ENCODE peak calls at places on chromosomes 7 and 10, in eight cellular contexts. K is bronchial epithelial cell; G is retina; A is endodermal cell; X is central memory CD4-positive, alpha-beta T cell; Y is iris pigment epithelial cell; O is non-pigmented ciliary epithelial cell; E is omental fat pad. W is an unnamed sample.

GRCh38 chr7:29319719-29320521 is 125.3 kb downstream of the CHN2 start:
- DNase-seq in G (peak), O (no peak), Y (no peak), X (no peak), A (peak), E (no peak), K (no peak), W (no peak)

GRCh38 chr10:86311176-86311575 is 55.4 kb downstream of the GRID1 start:
- DNase-seq in X (no peak), G (no peak), O (no peak), A (peak), K (no peak), E (no peak), Y (no peak), W (no peak)

GRCh38 chr10:79930267-79930666 is 18.6 kb downstream of the SFTPD start:
- DNase-seq in O (no peak), A (peak), Y (no peak), K (no peak), G (no peak), X (no peak), E (no peak), W (no peak)

GRCh38 chr10:84298077-84298476 is 30.3 kb upstream of the CCSER2 start:
- DNase-seq in X (no peak), K (no peak), Y (no peak), G (no peak), E (no peak), O (no peak), A (no peak), W (no peak)

GRCh38 chr10:118278649-118279048 is 63.5 kb downstream of the FAM204A start:
- DNase-seq in O (no peak), G (no peak), K (peak), X (no peak), E (no peak), A (no peak), Y (peak), W (peak)

GRCh38 chr7:20991544-20991943 is 204.9 kb upstream of the SP8 start:
- DNase-seq in G (no peak), A (peak), Y (no peak), K (peak), E (no peak), O (no peak), X (no peak), W (peak)

GRCh38 chr7:13946181-13946580 is 43.3 kb downstream of the ETV1 start:
- DNase-seq in E (no peak), G (no peak), Y (peak), O (peak), X (no peak), K (no peak), A (no peak), W (no peak)

GRCh38 chr7:112018305-112019030 is 187.7 kb downstream of the DOCK4 start:
- DNase-seq in Y (no peak), O (no peak), X (no peak), G (no peak), A (no peak), K (no peak), E (no peak), W (no peak)

GRCh38 chr7:50307368-50308012 is 3.0 kb downstream of the IKZF1 start:
- DNase-seq in G (no peak), X (peak), O (no peak), K (no peak), Y (no peak), A (no peak), E (no peak), W (no peak)

GRCh38 chr7:81333536-81333935 is 414.7 kb upstream of the SEMA3C start:
- DNase-seq in A (no peak), O (no peak), K (no peak), G (no peak), X (no peak), Y (no peak), E (no peak), W (no peak)

GRCh38 chr10:98391065-98391464 is 23.9 kb downstream of the PYROXD2 start:
- DNase-seq in A (no peak), G (no peak), X (no peak), Y (no peak), O (no peak), K (no peak), E (no peak), W (no peak)

GRCh38 chr10:69409968-69410367 is 6.8 kb downstream of the TACR2 start:
- DNase-seq in G (no peak), A (no peak), O (no peak), E (no peak), Y (no peak), K (no peak), X (no peak), W (no peak)

GRCh38 chr10:132076578-132077081 is 10.9 kb downstream of the JAKMIP3 start:
- DNase-seq in X (no peak), Y (no peak), E (no peak), G (no peak), O (no peak), A (peak), K (no peak), W (no peak)

GRCh38 chr10:85618841-85619240 is 747.8 kb downstream of the GRID1 start:
- DNase-seq in A (peak), E (no peak), K (no peak), G (no peak), X (no peak), Y (no peak), O (no peak), W (no peak)

GRCh38 chr7:102064361-102065025 is 222.2 kb upstream of the SH2B2 start:
- DNase-seq in X (no peak), G (no peak), Y (peak), E (no peak), K (peak), O (no peak), A (peak), W (peak)

GRCh38 chr10:84339025-84339424 is 10.6 kb downstream of the CCSER2 start:
- DNase-seq in G (no peak), X (no peak), O (no peak), E (no peak), Y (no peak), A (no peak), K (no peak), W (no peak)

GRCh38 chr10:99207340-99207739 is 28.3 kb downstream of the HPSE2 start:
- DNase-seq in Y (no peak), A (no peak), E (no peak), O (no peak), G (no peak), X (no peak), K (no peak), W (no peak)

GRCh38 chr10:102229810-102230263 is 3.7 kb downstream of the ELOVL3 start:
- DNase-seq in A (peak), K (peak), E (peak), G (peak), Y (peak), O (no peak), X (peak), W (peak)

GRCh38 chr7:51590746-51591145 is 274.1 kb upstream of the COBL start:
- DNase-seq in G (no peak), X (no peak), K (no peak), A (peak), O (no peak), Y (no peak), E (no peak), W (no peak)

GRCh38 chr10:3782456-3783312 is 2.3 kb downstream of the KLF6 start:
- DNase-seq in E (no peak), K (peak), X (peak), A (peak), G (peak), Y (peak), O (no peak), W (peak)

GRCh38 chr7:16436306-16436705 is 15.0 kb upstream of the CRPPA start:
- DNase-seq in O (no peak), Y (no peak), G (no peak), A (no peak), E (no peak), X (no peak), K (peak), W (no peak)

GRCh38 chr7:29285451-29285807 is 90.9 kb downstream of the CHN2 start:
- DNase-seq in K (peak), G (no peak), E (no peak), A (no peak), Y (peak), X (peak), O (peak), W (peak)